ENCODE peak calls at places on chromosome 20, in six cellular contexts. H is non-pigmented ciliary epithelial cell; V is stimulated activated CD8-positive, alpha-beta memory T cell treated with anti-CD3 and anti-CD28 coated beads, Interleukin-12 subunit alpha, Interleukin-12 subunit beta, amount 100 ng/mL, for 1 hour; I is activated T-helper 1 cell treated with anti-CD3 and anti-CD28 coated beads, Interleukin-2, amount 50 U/mL, for 16 hours; J is foreskin fibroblast; N is fibroblast of mammary gland. U is an unnamed sample.

GRCh38 chr20:33480071-33480470 is 9.8 kb upstream of the CBFA2T2 start:
- DNase-seq in J (no peak), V (no peak), I (no peak), H (no peak), N (no peak), U (no peak)

GRCh38 chr20:5652626-5653573 is 97.3 kb upstream of the SHLD1 start:
- DNase-seq in J (peak; percentile 39), N (peak; percentile 82), I (no peak), H (peak; percentile 84), V (no peak), U (peak; percentile 86)

GRCh38 chr20:59458645-59459044 is 145.7 kb upstream of the PHACTR3 start:
- DNase-seq in V (no peak), N (no peak), H (no peak), I (no peak), J (no peak), U (no peak)

GRCh38 chr20:60465439-60465838 is 507.2 kb downstream of the CDH26 start:
- DNase-seq in J (no peak), V (no peak), I (no peak), H (no peak), N (no peak), U (no peak)

GRCh38 chr20:44188752-44189151 is 1.8 kb upstream of the JPH2 start:
- DNase-seq in N (no peak), J (no peak), V (no peak), H (no peak), I (no peak), U (no peak)

GRCh38 chr20:22717466-22717865 is 133.1 kb upstream of the FOXA2 start:
- DNase-seq in J (no peak), N (no peak), I (no peak), V (no peak), H (no peak), U (peak; percentile 49)

GRCh38 chr20:5705827-5706226 is 44.4 kb upstream of the SHLD1 start:
- DNase-seq in N (no peak), I (no peak), V (no peak), H (no peak), J (no peak), U (no peak)

GRCh38 chr20:18488301-18488700 is 8.7 kb downstream of the RBBP9 start:
- DNase-seq in J (no peak), I (no peak), H (no peak), V (no peak), N (no peak), U (no peak)

GRCh38 chr20:25251019-25251418 is 3.1 kb downstream of the PYGB start:
- DNase-seq in N (no peak), I (no peak), V (no peak), J (no peak), H (no peak), U (no peak)

GRCh38 chr20:35311409-35311808 is 19.2 kb upstream of the FAM83C start:
- DNase-seq in N (peak; percentile 74), I (peak; percentile 24), H (no peak), J (peak; percentile 69), V (no peak), U (peak; percentile 72)

GRCh38 chr20:21511850-21512633 is 1.8 kb downstream of the NKX2-2 start:
- DNase-seq in N (no peak), V (no peak), I (no peak), H (no peak), J (no peak), U (no peak)

GRCh38 chr20:9506337-9506821 is 8.0 kb upstream of the LAMP5 start:
- DNase-seq in I (no peak), N (no peak), J (peak; percentile 40), H (no peak), V (no peak), U (peak; percentile 43)

GRCh38 chr20:7882076-7882475 is 58.2 kb downstream of the HAO1 start:
- DNase-seq in N (no peak), V (no peak), I (no peak), H (no peak), J (no peak), U (no peak)

GRCh38 chr20:38418509-38419204 is 16.5 kb downstream of the SNHG17 start:
- DNase-seq in H (no peak), I (no peak), J (peak; percentile 70), N (peak; percentile 66), V (no peak), U (peak; percentile 53)